ENCODE peak calls at places on chromosomes 4 and X, in four cellular contexts. One of them, this sample, is unnamed.

GRCh38 chr4:112075129-112075753 is 70.0 kb upstream of the FAM241A start:
- DNase-seq in GM12878: no peak
- DNase-seq in Karpas-422: peak; percentile 83
- DNase-seq in mesendoderm: peak; percentile 71
- DNase-seq in this sample: no peak

GRCh38 chrX:44343412-44343942 is at the start of gene EFHC2:
- DNase-seq in GM12878: no peak
- DNase-seq in Karpas-422: no peak
- DNase-seq in mesendoderm: peak; percentile 44
- DNase-seq in this sample: peak; percentile 53

GRCh38 chr4:5391492-5391891 is 316.9 kb downstream of the EVC2 start:
- DNase-seq in GM12878: no peak
- DNase-seq in mesendoderm: no peak
- DNase-seq in Karpas-422: no peak
- DNase-seq in this sample: no peak

GRCh38 chr4:92236907-92237306 is 66.9 kb upstream of the GRID2 start:
- DNase-seq in Karpas-422: no peak
- DNase-seq in mesendoderm: no peak
- DNase-seq in GM12878: no peak
- DNase-seq in this sample: no peak

GRCh38 chr4:159191989-159192388 is 89.1 kb downstream of the RAPGEF2 start:
- DNase-seq in Karpas-422: peak; percentile 63
- DNase-seq in mesendoderm: peak; percentile 92
- DNase-seq in GM12878: no peak
- DNase-seq in this sample: no peak

GRCh38 chrX:43386872-43387271 is 269.2 kb upstream of the MAOA start:
- DNase-seq in GM12878: no peak
- DNase-seq in Karpas-422: no peak
- DNase-seq in mesendoderm: no peak
- DNase-seq in this sample: no peak

GRCh38 chr4:184541918-184542317 is 67.6 kb upstream of the IRF2 start:
- DNase-seq in Karpas-422: no peak
- DNase-seq in GM12878: no peak
- DNase-seq in mesendoderm: no peak
- DNase-seq in this sample: no peak

GRCh38 chr4:20431422-20432014 is 179.8 kb downstream of the SLIT2 start:
- DNase-seq in GM12878: no peak
- DNase-seq in mesendoderm: peak; percentile 54
- DNase-seq in Karpas-422: no peak
- DNase-seq in this sample: no peak

GRCh38 chrX:39816871-39817731 is 280.7 kb downstream of the BCOR start:
- DNase-seq in GM12878: no peak
- DNase-seq in Karpas-422: no peak
- DNase-seq in mesendoderm: peak; percentile 92
- DNase-seq in this sample: no peak

DNA sequence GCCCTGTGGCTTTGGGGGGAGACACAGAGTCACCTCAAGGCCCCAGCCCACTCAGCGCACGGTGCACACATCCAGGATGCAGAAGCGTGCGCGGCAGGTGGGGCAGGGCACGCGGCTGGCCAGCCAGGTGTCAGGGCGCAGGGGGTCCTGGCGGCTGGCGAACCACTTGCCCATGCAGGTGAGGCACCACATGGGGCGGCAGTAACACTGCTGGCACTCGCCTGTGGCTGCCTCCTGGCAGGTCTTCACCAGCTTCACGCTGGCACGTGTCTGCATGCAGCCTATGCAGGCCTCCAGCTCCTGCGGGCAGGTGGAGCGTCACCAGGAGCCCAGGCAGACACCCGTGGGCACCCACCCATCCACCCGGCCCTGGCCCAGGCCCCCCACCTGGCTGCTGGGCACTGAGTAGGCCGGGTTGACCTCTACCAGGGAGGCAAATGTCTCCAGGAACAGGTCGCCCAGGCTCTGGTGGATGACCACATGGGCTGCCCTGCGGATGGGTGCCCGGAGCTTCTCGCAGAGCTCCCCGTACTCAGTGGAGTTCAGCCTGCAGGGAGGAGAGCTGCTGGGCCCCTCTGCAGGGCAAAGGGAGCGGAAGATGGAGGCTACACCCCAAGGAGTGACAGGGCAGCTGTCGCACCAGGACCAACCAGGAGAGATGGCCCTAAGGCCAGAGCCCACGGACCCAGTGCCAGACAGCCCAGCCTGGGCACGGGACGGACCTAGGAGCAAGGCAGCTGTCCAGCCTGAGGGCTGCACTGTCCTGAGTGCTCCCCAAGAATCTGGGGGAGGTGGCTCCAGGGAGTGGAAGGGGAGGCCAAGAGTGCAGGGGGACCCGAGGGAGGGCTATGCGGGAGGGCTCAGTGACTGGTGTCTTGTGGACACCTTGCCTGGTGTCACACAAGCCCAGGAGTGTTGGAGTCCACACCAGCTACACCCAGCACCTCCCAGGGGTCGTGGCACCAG is 3.7 kb downstream of the TMEM129 start:
- DNase-seq in mesendoderm: no peak
- DNase-seq in Karpas-422: no peak
- DNase-seq in GM12878: no peak
- DNase-seq in this sample: peak; percentile 73
- H3K4me3 ChIP-seq in mesendoderm: no peak overlapping the region
- H3K4me3 ChIP-seq in Karpas-422: no peak overlapping the region
- H3K4me3 ChIP-seq in GM12878: no peak overlapping the region
- H3K4me3 ChIP-seq in this sample: no peak overlapping the region

DNA sequence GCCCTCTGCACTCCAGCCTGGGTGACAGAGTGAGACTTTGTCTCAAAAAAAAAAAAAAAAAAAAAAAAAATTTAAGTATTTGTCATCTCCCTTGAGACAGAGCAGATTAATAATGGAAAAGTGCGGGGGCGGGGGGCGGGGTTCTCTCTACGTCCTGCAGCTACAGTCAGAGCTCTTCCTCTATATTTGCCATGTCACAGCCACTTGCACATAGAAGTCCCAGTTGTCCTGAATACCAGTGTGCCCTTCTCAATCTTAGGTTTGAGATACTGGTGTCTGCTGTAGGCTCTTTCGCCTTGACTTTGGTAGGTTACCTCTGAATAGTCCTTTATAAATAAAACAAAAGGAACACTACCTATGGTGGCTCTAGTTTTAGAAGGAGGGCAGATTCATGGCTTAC is 237.8 kb upstream of the PGRMC2 start:
- DNase-seq in mesendoderm: no peak
- DNase-seq in GM12878: no peak
- DNase-seq in Karpas-422: peak; percentile 84
- DNase-seq in this sample: no peak
- H3K4me1 ChIP-seq in mesendoderm: peaks cover 3% of the 10 kb centered on the region
- H3K4me1 ChIP-seq in GM12878: no peaks in the 10 kb centered on the region
- H3K4me1 ChIP-seq in Karpas-422: peaks cover 70% of the 10 kb centered on the region
- H3K4me1 ChIP-seq in this sample: peaks cover 3% of the 10 kb centered on the region

GRCh38 chr4:2650276-2650675 is 105.9 kb downstream of the TNIP2 start:
- DNase-seq in mesendoderm: no peak
- DNase-seq in Karpas-422: no peak
- DNase-seq in GM12878: no peak
- DNase-seq in this sample: no peak
- H3K36me3 ChIP-seq in mesendoderm: peaks cover 21% of the 10 kb centered on the region
- H3K36me3 ChIP-seq in Karpas-422: peaks cover 12% of the 10 kb centered on the region
- H3K36me3 ChIP-seq in GM12878: peaks cover 27% of the 10 kb centered on the region
- H3K36me3 ChIP-seq in this sample: peaks cover 2% of the 10 kb centered on the region

GRCh38 chr4:7831858-7832257 is 107.8 kb downstream of the AFAP1 start:
- DNase-seq in Karpas-422: peak; percentile 31
- DNase-seq in GM12878: no peak
- DNase-seq in mesendoderm: no peak
- DNase-seq in this sample: no peak
- H3K4me3 ChIP-seq in Karpas-422: no peak overlapping the region
- H3K4me3 ChIP-seq in GM12878: no peak overlapping the region
- H3K4me3 ChIP-seq in mesendoderm: no peak overlapping the region
- H3K4me3 ChIP-seq in this sample: no peak overlapping the region

GRCh38 chr4:113627321-113627720 is 134.2 kb downstream of the CAMK2D start:
- DNase-seq in GM12878: no peak
- DNase-seq in Karpas-422: no peak
- DNase-seq in mesendoderm: no peak
- DNase-seq in this sample: no peak
- H3K4me1 ChIP-seq in GM12878: no peaks in the 10 kb centered on the region
- H3K4me1 ChIP-seq in Karpas-422: peaks cover 76% of the 10 kb centered on the region
- H3K4me1 ChIP-seq in mesendoderm: no peaks in the 10 kb centered on the region
- H3K4me1 ChIP-seq in this sample: no peaks in the 10 kb centered on the region